ENCODE peak calls at places on chromosomes 4 and X, in four cellular contexts. Q is iris pigment epithelial cell; X is stimulated activated effector memory CD8-positive, alpha-beta T cell treated with anti-CD3 and anti-CD28 coated beads, Interleukin-12 subunit alpha, Interleukin-12 subunit beta, amount 100 ng/mL, for 72 hours; C is NCI-H1092. F is an unnamed sample.
A peak's percentile ranks its signal among the peaks of the same experiment; 100 is the strongest.

GRCh38 chr4:176791591-176792347 is 953 bp downstream of the VEGFC start:
- DNase-seq in Q (peak; percentile 65), C (no peak), X (no peak), F (peak; percentile 38)

GRCh38 chr4:73609688-73610087 is 10.5 kb downstream of the RASSF6 start:
- DNase-seq in C (no peak), Q (peak; percentile 95), X (no peak), F (no peak)

GRCh38 chr4:128483816-128484215 is 196.2 kb upstream of the PGRMC2 start:
- DNase-seq in C (no peak), Q (no peak), X (no peak), F (no peak)

GRCh38 chr4:5532100-5532499 is 176.3 kb downstream of the EVC2 start:
- DNase-seq in X (no peak), Q (no peak), C (no peak), F (no peak)

GRCh38 chrX:6199519-6199918 is 29.1 kb downstream of the NLGN4X start:
- DNase-seq in C (no peak), X (no peak), Q (no peak), F (no peak)

GRCh38 chr4:97412331-97412730 is 730.9 kb downstream of the STPG2 start:
- DNase-seq in Q (no peak), X (no peak), C (no peak), F (no peak)

GRCh38 chr4:71268156-71268555 is 70.7 kb upstream of the SLC4A4 start:
- DNase-seq in C (no peak), X (no peak), Q (no peak), F (no peak)

GRCh38 chrX:48896611-48897011 is 957 bp downstream of the TIMM17B start:
- DNase-seq in C (no peak), X (no peak), Q (peak; percentile 24), F (no peak)

GRCh38 chr4:132001542-132001941 is 1147.6 kb upstream of the PCDH10 start:
- DNase-seq in C (no peak), Q (peak; percentile 76), X (no peak), F (no peak)

GRCh38 chr4:11954093-11954492 is 525.4 kb upstream of the HS3ST1 start:
- DNase-seq in X (no peak), C (no peak), Q (peak; percentile 14), F (no peak)

GRCh38 chrX:34521563-34521962 is 135.5 kb downstream of the TMEM47 start:
- DNase-seq in X (no peak), Q (peak; percentile 8), C (no peak), F (peak; percentile 38)

GRCh38 chr4:126223784-126224407 is 909.1 kb downstream of the FAT4 start:
- DNase-seq in C (no peak), X (no peak), Q (peak; percentile 22), F (no peak)

GRCh38 chr4:151687021-151687640 is 73.7 kb downstream of the GATB start:
- DNase-seq in X (no peak), Q (peak; percentile 32), C (no peak), F (no peak)

GRCh38 chrX:120357186-120357585 is 4.7 kb upstream of the ATP1B4 start:
- DNase-seq in X (no peak), Q (no peak), C (no peak), F (no peak)

GRCh38 chr4:149708513-149709175 is 107.0 kb downstream of the IQCM start:
- DNase-seq in C (no peak), Q (peak; percentile 53), X (no peak), F (no peak)

GRCh38 chr4:181821039-181822004 is 421.9 kb upstream of the TENM3 start:
- DNase-seq in C (peak; percentile 41), X (no peak), Q (peak; percentile 61), F (no peak)

GRCh38 chr4:46389301-46389761 is 597 bp downstream of the GABRA2 start:
- DNase-seq in C (no peak), Q (peak; percentile 8), X (no peak), F (peak; percentile 55)

GRCh38 chr4:107826427-107826980 is 1.8 kb downstream of the SGMS2 start:
- DNase-seq in Q (no peak), C (no peak), X (no peak), F (no peak)

GRCh38 chr4:83348074-83348473 is 13.4 kb upstream of the HPSE start:
- DNase-seq in C (no peak), X (no peak), Q (no peak), F (no peak)

GRCh38 chrX:53320543-53321215 is 39.3 kb upstream of the IQSEC2 start:
- DNase-seq in X (peak; percentile 49), C (no peak), Q (no peak), F (no peak)

GRCh38 chr4:19776021-19776459 is 475.7 kb upstream of the SLIT2 start:
- DNase-seq in C (peak; percentile 32), Q (peak; percentile 95), X (no peak), F (no peak)

GRCh38 chr4:154399259-154399974 is 92.2 kb downstream of the DCHS2 start:
- DNase-seq in C (no peak), Q (peak; percentile 14), X (no peak), F (no peak)

GRCh38 chr4:7197910-7198309 is 5.6 kb downstream of the SORCS2 start:
- DNase-seq in C (no peak), Q (no peak), X (no peak), F (peak; percentile 9)

GRCh38 chr4:165765053-165765452 is 108.0 kb upstream of the TLL1 start:
- DNase-seq in Q (no peak), C (no peak), X (no peak), F (no peak)

GRCh38 chrX:15797707-15798106 is 7.4 kb downstream of the ZRSR2 start:
- DNase-seq in X (no peak), Q (no peak), C (no peak), F (no peak)

GRCh38 chrX:46255066-46255465 is 290.2 kb downstream of the ZNF674 start:
- DNase-seq in X (no peak), C (no peak), Q (no peak), F (no peak)

GRCh38 chr4:83865417-83866150 is 329.7 kb downstream of the GPAT3 start:
- DNase-seq in Q (no peak), C (no peak), X (no peak), F (no peak)

GRCh38 chr4:35364321-35364870 is 879.9 kb downstream of the ARAP2 start:
- DNase-seq in Q (no peak), X (no peak), C (no peak), F (no peak)

GRCh38 chr4:3257125-3257690 is 8.2 kb downstream of the MSANTD1 start:
- DNase-seq in Q (no peak), C (peak; percentile 29), X (no peak), F (no peak)

GRCh38 chr4:37644962-37645361 is 41.2 kb downstream of the RELL1 start:
- DNase-seq in Q (peak; percentile 64), C (no peak), X (no peak), F (no peak)

GRCh38 chr4:43782391-43782790 is 666.2 kb downstream of the KCTD8 start:
- DNase-seq in Q (no peak), X (no peak), C (no peak), F (no peak)

GRCh38 chrX:154596290-154596929 is 11.5 kb downstream of the CTAG1A start:
- DNase-seq in C (no peak), X (no peak), Q (peak; percentile 73), F (peak; percentile 87)

GRCh38 chrX:15384304-15384703 is at the start of gene VEGFD:
- DNase-seq in Q (peak; percentile 82), C (no peak), X (no peak), F (no peak)

GRCh38 chrX:36898301-36898700 is 109.9 kb upstream of the FAM47C start:
- DNase-seq in C (no peak), Q (peak; percentile 1), X (no peak), F (no peak)

GRCh38 chr4:137961051-137961438 is 281.1 kb downstream of the SLC7A11 start:
- DNase-seq in C (no peak), X (no peak), Q (peak; percentile 85), F (no peak)

GRCh38 chrX:106726485-106727437 is at the start of gene RNF128:
- DNase-seq in Q (peak; percentile 7), C (peak; percentile 14), X (no peak), F (peak; percentile 78)

GRCh38 chr4:175905939-175906338 is 93.9 kb upstream of the GPM6A start:
- DNase-seq in Q (no peak), X (no peak), C (no peak), F (no peak)

GRCh38 chrX:47129879-47130358 is 14.6 kb downstream of the NDUFB11 start:
- DNase-seq in Q (no peak), X (no peak), C (no peak), F (no peak)

F was measured in H9.